ENCODE peak calls at places on chromosomes 16 and 17, in six cellular contexts. One of them, this sample, is unnamed.
A peak's percentile ranks its signal among the peaks of the same experiment; 100 is the strongest.

GRCh38 chr17:76872221-76872873 is 4.1 kb downstream of the MGAT5B start:
- DNase-seq in neural progenitor cell: no peak
- DNase-seq in activated naive CD8-positive, alpha-beta T cell treated with anti-CD3 and anti-CD28 coated beads for 36 hours: no peak
- DNase-seq in heart left ventricle: no peak
- DNase-seq in iPS-NIHi11: no peak
- DNase-seq in effector memory CD4-positive, alpha-beta T cell: no peak
- DNase-seq in this sample: peak; percentile 17

GRCh38 chr17:61495161-61495857 is 43.1 kb downstream of the TBX4 start:
- DNase-seq in activated naive CD8-positive, alpha-beta T cell treated with anti-CD3 and anti-CD28 coated beads for 36 hours: no peak
- DNase-seq in iPS-NIHi11: no peak
- DNase-seq in neural progenitor cell: no peak
- DNase-seq in effector memory CD4-positive, alpha-beta T cell: no peak
- DNase-seq in heart left ventricle: no peak
- DNase-seq in this sample: no peak

GRCh38 chr16:72092832-72093447 is 480 bp downstream of the TXNL4B start:
- DNase-seq in heart left ventricle: no peak
- DNase-seq in iPS-NIHi11: no peak
- DNase-seq in neural progenitor cell: peak; percentile 51
- DNase-seq in activated naive CD8-positive, alpha-beta T cell treated with anti-CD3 and anti-CD28 coated beads for 36 hours: no peak
- DNase-seq in effector memory CD4-positive, alpha-beta T cell: no peak
- DNase-seq in this sample: peak; percentile 6

GRCh38 chr17:3019761-3020160 is 43.6 kb downstream of the OR1D5 start:
- DNase-seq in heart left ventricle: no peak
- DNase-seq in effector memory CD4-positive, alpha-beta T cell: no peak
- DNase-seq in iPS-NIHi11: no peak
- DNase-seq in neural progenitor cell: no peak
- DNase-seq in activated naive CD8-positive, alpha-beta T cell treated with anti-CD3 and anti-CD28 coated beads for 36 hours: no peak
- DNase-seq in this sample: no peak

GRCh38 chr17:798246-798645 is 16.1 kb downstream of the MRM3 start:
- DNase-seq in neural progenitor cell: no peak
- DNase-seq in iPS-NIHi11: no peak
- DNase-seq in effector memory CD4-positive, alpha-beta T cell: no peak
- DNase-seq in heart left ventricle: no peak
- DNase-seq in activated naive CD8-positive, alpha-beta T cell treated with anti-CD3 and anti-CD28 coated beads for 36 hours: no peak
- DNase-seq in this sample: no peak

GRCh38 chr17:40515491-40516041 is 14.1 kb upstream of the TNS4 start:
- DNase-seq in effector memory CD4-positive, alpha-beta T cell: peak; percentile 22
- DNase-seq in neural progenitor cell: no peak
- DNase-seq in activated naive CD8-positive, alpha-beta T cell treated with anti-CD3 and anti-CD28 coated beads for 36 hours: no peak
- DNase-seq in heart left ventricle: peak; percentile 20
- DNase-seq in iPS-NIHi11: no peak
- DNase-seq in this sample: peak; percentile 70

GRCh38 chr16:85403693-85404092 is 209.4 kb upstream of the GSE1 start:
- DNase-seq in heart left ventricle: no peak
- DNase-seq in neural progenitor cell: no peak
- DNase-seq in iPS-NIHi11: no peak
- DNase-seq in activated naive CD8-positive, alpha-beta T cell treated with anti-CD3 and anti-CD28 coated beads for 36 hours: no peak
- DNase-seq in effector memory CD4-positive, alpha-beta T cell: no peak
- DNase-seq in this sample: no peak

GRCh38 chr16:83233153-83233552 is 574.6 kb upstream of the HSBP1 start:
- DNase-seq in activated naive CD8-positive, alpha-beta T cell treated with anti-CD3 and anti-CD28 coated beads for 36 hours: no peak
- DNase-seq in iPS-NIHi11: no peak
- DNase-seq in neural progenitor cell: no peak
- DNase-seq in effector memory CD4-positive, alpha-beta T cell: no peak
- DNase-seq in heart left ventricle: no peak
- DNase-seq in this sample: no peak

GRCh38 chr17:48128411-48128810 is 20.8 kb downstream of the SNX11 start:
- DNase-seq in iPS-NIHi11: no peak
- DNase-seq in heart left ventricle: no peak
- DNase-seq in neural progenitor cell: peak; percentile 52
- DNase-seq in effector memory CD4-positive, alpha-beta T cell: no peak
- DNase-seq in activated naive CD8-positive, alpha-beta T cell treated with anti-CD3 and anti-CD28 coated beads for 36 hours: no peak
- DNase-seq in this sample: no peak

GRCh38 chr17:77286641-77287431 is 146.1 kb downstream of the SEC14L1 start:
- DNase-seq in activated naive CD8-positive, alpha-beta T cell treated with anti-CD3 and anti-CD28 coated beads for 36 hours: no peak
- DNase-seq in iPS-NIHi11: no peak
- DNase-seq in effector memory CD4-positive, alpha-beta T cell: no peak
- DNase-seq in neural progenitor cell: no peak
- DNase-seq in heart left ventricle: peak; percentile 64
- DNase-seq in this sample: no peak

GRCh38 chr17:17351356-17351891 is 48.3 kb downstream of the NT5M start:
- DNase-seq in iPS-NIHi11: no peak
- DNase-seq in neural progenitor cell: no peak
- DNase-seq in activated naive CD8-positive, alpha-beta T cell treated with anti-CD3 and anti-CD28 coated beads for 36 hours: no peak
- DNase-seq in effector memory CD4-positive, alpha-beta T cell: no peak
- DNase-seq in heart left ventricle: no peak
- DNase-seq in this sample: no peak

GRCh38 chr17:14201595-14201994 is 35.1 kb downstream of the CDRT15 start:
- DNase-seq in iPS-NIHi11: no peak
- DNase-seq in effector memory CD4-positive, alpha-beta T cell: peak; percentile 41
- DNase-seq in activated naive CD8-positive, alpha-beta T cell treated with anti-CD3 and anti-CD28 coated beads for 36 hours: no peak
- DNase-seq in neural progenitor cell: no peak
- DNase-seq in heart left ventricle: no peak
- DNase-seq in this sample: peak; percentile 75

GRCh38 chr16:58393138-58393504 is 850 bp downstream of the GINS3 start:
- DNase-seq in heart left ventricle: no peak
- DNase-seq in neural progenitor cell: peak; percentile 23
- DNase-seq in iPS-NIHi11: peak; percentile 26
- DNase-seq in effector memory CD4-positive, alpha-beta T cell: no peak
- DNase-seq in activated naive CD8-positive, alpha-beta T cell treated with anti-CD3 and anti-CD28 coated beads for 36 hours: no peak
- DNase-seq in this sample: no peak

GRCh38 chr17:50051082-50051576 is 4.8 kb upstream of the ITGA3 start:
- DNase-seq in heart left ventricle: no peak
- DNase-seq in neural progenitor cell: no peak
- DNase-seq in iPS-NIHi11: no peak
- DNase-seq in activated naive CD8-positive, alpha-beta T cell treated with anti-CD3 and anti-CD28 coated beads for 36 hours: peak; percentile 74
- DNase-seq in effector memory CD4-positive, alpha-beta T cell: no peak
- DNase-seq in this sample: no peak

GRCh38 chr17:80892019-80892855 is 99.4 kb upstream of the CHMP6 start:
- DNase-seq in activated naive CD8-positive, alpha-beta T cell treated with anti-CD3 and anti-CD28 coated beads for 36 hours: peak; percentile 89
- DNase-seq in neural progenitor cell: no peak
- DNase-seq in iPS-NIHi11: no peak
- DNase-seq in effector memory CD4-positive, alpha-beta T cell: peak; percentile 76
- DNase-seq in heart left ventricle: peak; percentile 85
- DNase-seq in this sample: peak; percentile 77

GRCh38 chr17:32528825-32529224 is 42.0 kb downstream of the CDK5R1 start:
- DNase-seq in effector memory CD4-positive, alpha-beta T cell: no peak
- DNase-seq in activated naive CD8-positive, alpha-beta T cell treated with anti-CD3 and anti-CD28 coated beads for 36 hours: no peak
- DNase-seq in iPS-NIHi11: no peak
- DNase-seq in neural progenitor cell: no peak
- DNase-seq in heart left ventricle: no peak
- DNase-seq in this sample: peak; percentile 55

GRCh38 chr16:66979011-66979717 is 9.2 kb upstream of the CES4A start:
- DNase-seq in effector memory CD4-positive, alpha-beta T cell: no peak
- DNase-seq in heart left ventricle: peak; percentile 61
- DNase-seq in neural progenitor cell: no peak
- DNase-seq in iPS-NIHi11: no peak
- DNase-seq in activated naive CD8-positive, alpha-beta T cell treated with anti-CD3 and anti-CD28 coated beads for 36 hours: no peak
- DNase-seq in this sample: no peak

GRCh38 chr17:68763551-68763950 is 162.4 kb upstream of the FAM20A start:
- DNase-seq in heart left ventricle: no peak
- DNase-seq in activated naive CD8-positive, alpha-beta T cell treated with anti-CD3 and anti-CD28 coated beads for 36 hours: no peak
- DNase-seq in neural progenitor cell: no peak
- DNase-seq in effector memory CD4-positive, alpha-beta T cell: no peak
- DNase-seq in iPS-NIHi11: no peak
- DNase-seq in this sample: no peak